ENCODE peak calls at places on chromosomes 11 and 22, in four cellular contexts. F, E, R and C are unnamed samples.

GRCh38 chr11:70734911-70735310 is 336.6 kb downstream of the CTTN start:
- DNase-seq in R (no peak), F (no peak), E (no peak), C (no peak)

GRCh38 chr11:25927391-25927790 is 404.5 kb upstream of the ANO3 start:
- DNase-seq in E (no peak), R (no peak), F (no peak), C (no peak)

GRCh38 chr22:48587236-48587865 is 1240.3 kb downstream of the BRD1 start:
- DNase-seq in R (no peak), E (no peak), F (no peak), C (no peak)

GRCh38 chr11:108221401-108221800 is 1.0 kb downstream of the NPAT start:
- DNase-seq in E (no peak), F (no peak), R (no peak), C (no peak)

GRCh38 chr11:91630916-91631673 is 593.5 kb upstream of the FAT3 start:
- DNase-seq in E (no peak), F (no peak), R (no peak), C (no peak)

GRCh38 chr11:63490551-63491239 is at the start of gene PLAAT5:
- DNase-seq in R (no peak), E (no peak), F (no peak), C (no peak)

GRCh38 chr11:37721485-37721884 is 1123.4 kb upstream of the RAG2 start:
- DNase-seq in E (no peak), R (no peak), F (no peak), C (no peak)

GRCh38 chr11:62392944-62393628 is 25.7 kb upstream of the SCGB1A1 start:
- DNase-seq in F (peak), E (peak), R (no peak), C (no peak)

GRCh38 chr11:74725701-74726100 is 5.5 kb downstream of the CHRDL2 start:
- DNase-seq in R (no peak), E (no peak), F (no peak), C (no peak)

GRCh38 chr22:44997060-44997459 is 12.7 kb downstream of the PHF21B start:
- DNase-seq in E (no peak), F (no peak), R (no peak), C (no peak)

GRCh38 chr11:88475991-88476418 is 138.5 kb upstream of the CTSC start:
- DNase-seq in F (no peak), R (no peak), E (no peak), C (no peak)

GRCh38 chr11:107591098-107591445 is at the start of gene ELMOD1:
- DNase-seq in R (no peak), F (peak), E (peak), C (peak)

GRCh38 chr11:131041331-131042040 is 125.2 kb upstream of the SNX19 start:
- DNase-seq in F (no peak), E (no peak), R (no peak), C (no peak)

GRCh38 chr11:31106963-31107576 is 262.5 kb downstream of the DCDC1 start:
- DNase-seq in R (no peak), F (peak), E (peak), C (peak)

GRCh38 chr11:58391879-58392278 is 14.8 kb downstream of the OR5B3 start:
- DNase-seq in E (no peak), R (no peak), F (no peak), C (no peak)

GRCh38 chr11:116826751-116827431 is 2.8 kb upstream of the APOC3 start:
- DNase-seq in R (no peak), E (peak), F (peak), C (no peak)

GRCh38 chr11:126840975-126841374 is 159.6 kb downstream of the KIRREL3 start:
- DNase-seq in R (no peak), E (no peak), F (no peak), C (no peak)

GRCh38 chr11:78050964-78051831 is 12.5 kb upstream of the THRSP start:
- DNase-seq in E (peak), F (peak), R (no peak), C (no peak)

GRCh38 chr22:29799217-29799680 is 32.1 kb downstream of the UQCR10 start:
- DNase-seq in R (no peak), E (peak), F (peak), C (no peak)

GRCh38 chr11:108508653-108509593 is 10.7 kb upstream of the POGLUT3 start:
- DNase-seq in F (no peak), R (no peak), E (no peak), C (no peak)

GRCh38 chr11:119584193-119585037 is 144.6 kb downstream of the NECTIN1 start:
- DNase-seq in E (no peak), F (peak), R (no peak), C (peak)

GRCh38 chr11:131504199-131504949 is 134.0 kb downstream of the NTM start:
- DNase-seq in R (no peak), F (no peak), E (no peak), C (no peak)

GRCh38 chr22:38347944-38348750 is 30.9 kb upstream of the CSNK1E start:
- DNase-seq in R (no peak), E (no peak), F (no peak), C (no peak)

GRCh38 chr11:95625164-95626017 is 164.2 kb downstream of the FAM76B start:
- DNase-seq in F (no peak), E (no peak), R (no peak), C (no peak)

DNA sequence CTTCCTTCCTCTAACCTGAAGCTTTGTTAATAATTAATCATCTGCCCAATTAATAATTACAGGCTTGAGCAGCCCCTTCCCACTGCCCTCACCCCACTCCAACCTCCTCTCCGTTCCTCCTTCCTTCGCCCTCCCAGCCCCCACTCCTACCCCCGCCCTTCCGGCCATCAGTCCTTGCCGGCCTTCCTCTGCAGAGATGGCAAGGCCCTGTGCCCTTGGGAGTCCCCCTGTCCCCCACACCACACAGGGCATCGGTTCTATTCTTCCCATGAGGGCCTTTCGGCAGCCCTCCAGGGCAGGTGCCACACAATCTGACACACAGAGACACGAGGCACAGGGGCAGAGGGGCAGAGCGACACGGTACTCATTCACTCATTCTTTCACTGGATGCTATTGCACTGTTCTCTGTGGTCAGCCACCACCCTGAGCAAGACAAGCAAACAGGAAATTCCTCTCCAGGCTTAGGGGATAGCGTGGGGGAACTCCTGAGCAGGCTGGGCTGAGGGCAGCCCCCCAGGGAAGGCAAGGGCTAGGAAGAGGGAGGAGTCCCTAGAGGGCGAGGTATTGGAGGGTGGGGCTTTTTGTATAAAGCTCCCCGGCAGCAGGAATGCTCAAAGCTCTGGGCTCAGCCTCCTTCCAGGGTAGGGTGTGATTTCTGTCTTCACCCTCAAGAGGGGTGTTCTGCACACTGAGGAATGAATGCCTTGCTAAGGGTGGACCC is 14.8 kb downstream of the MGAT3 start:
- DNase-seq in R (peak), E (no peak), F (no peak), C (no peak)
- TF ChIP-seq TARDBP in R (no peak), E (no peak), F (no peak), C (no peak)

GRCh38 chr11:11672764-11673163 is 51.0 kb upstream of the GALNT18 start:
- DNase-seq in F (no peak), R (no peak), E (no peak), C (no peak)
- TF ChIP-seq TARDBP in F (no peak), R (no peak), E (no peak), C (no peak)

DNA sequence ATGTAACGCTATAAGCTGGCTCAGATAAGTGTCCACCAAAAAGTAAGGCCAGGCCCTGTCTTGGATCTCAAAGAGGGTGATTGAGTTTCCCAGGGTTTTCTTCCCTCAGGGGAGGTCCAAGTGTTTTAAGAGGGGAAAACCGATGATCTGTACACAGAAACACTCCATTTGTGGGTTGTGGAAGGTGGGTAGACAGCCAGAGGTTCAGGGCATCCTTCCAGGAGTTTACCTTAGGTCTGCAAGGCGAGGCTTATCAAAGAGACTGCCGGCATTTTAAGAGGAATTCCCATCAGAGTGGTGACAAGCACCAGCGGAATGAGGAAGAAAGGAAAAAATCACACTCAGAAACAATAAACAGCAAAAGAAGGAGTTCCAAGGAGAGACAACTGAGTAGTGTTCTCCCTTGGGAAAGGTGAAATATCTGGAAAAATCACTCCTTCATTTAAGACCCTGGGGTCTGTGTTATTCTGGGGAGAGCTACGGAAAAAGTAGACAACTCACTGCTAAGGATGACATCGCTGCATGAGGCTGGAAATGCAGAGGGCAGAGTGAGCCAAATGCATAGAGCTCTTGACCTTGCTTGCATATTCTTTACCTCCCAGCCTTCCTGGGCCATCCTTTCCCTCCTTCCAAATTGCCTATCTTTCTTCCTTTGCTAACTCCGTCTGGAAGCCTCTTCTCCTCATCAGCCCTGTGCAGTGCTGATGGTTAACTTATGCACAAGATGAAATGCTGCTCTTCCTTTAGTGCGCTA is 22.1 kb upstream of the MMP7 start:
- DNase-seq in E (peak), R (no peak), F (no peak), C (no peak)
- TF ChIP-seq TARDBP in E (no peak), R (no peak), F (no peak), C (no peak)

GRCh38 chr11:1828542-1828941 is 6.2 kb upstream of the SYT8 start:
- DNase-seq in R (no peak), E (no peak), F (no peak), C (no peak)

GRCh38 chr11:1829039-1829820 is 5.6 kb upstream of the SYT8 start:
- DNase-seq in F (no peak), R (no peak), E (no peak), C (no peak)

GRCh38 chr11:1826552-1827094 is 8.2 kb upstream of the SYT8 start:
- DNase-seq in E (peak), R (no peak), F (peak), C (no peak)

GRCh38 chr11:1827095-1827797 is 7.5 kb upstream of the SYT8 start:
- DNase-seq in F (no peak), E (peak), R (no peak), C (no peak)

DNA sequence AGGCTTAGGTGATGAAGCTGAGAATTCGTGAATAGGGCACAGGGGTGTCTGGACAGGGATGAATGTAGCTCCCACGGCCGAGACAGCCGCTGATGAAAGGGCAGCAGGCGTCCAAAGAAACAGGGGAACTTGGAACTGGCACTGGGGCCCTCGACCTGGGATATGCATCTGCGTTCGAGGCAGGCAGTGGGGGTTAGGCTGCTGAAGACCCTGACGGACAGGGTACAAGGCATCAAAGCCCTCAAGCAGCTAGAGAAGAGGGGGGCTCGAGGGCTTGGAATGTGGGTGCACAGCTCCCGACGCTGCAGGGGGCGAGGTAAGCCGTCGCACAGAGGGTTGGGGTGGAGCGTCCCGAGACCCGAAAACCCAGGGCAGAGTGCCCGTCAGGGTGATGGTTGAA is 6.9 kb upstream of the SYT8 start:
- DNase-seq in R (no peak), E (no peak), F (no peak), C (no peak)
- TF ChIP-seq TARDBP in R (no peak), E (no peak), F (no peak), C (no peak)

GRCh38 chr11:86632499-86633269 is 39.7 kb downstream of the ME3 start:
- DNase-seq in F (no peak), R (peak), E (peak), C (peak)
- TF ChIP-seq TARDBP in F (no peak), R (no peak), E (no peak), C (no peak)

GRCh38 chr22:34992672-34993071 is 73.3 kb upstream of the ISX start:
- DNase-seq in R (no peak), E (no peak), F (no peak), C (no peak)
- TF ChIP-seq TARDBP in R (no peak), E (no peak), F (no peak), C (no peak)

GRCh38 chr22:25965331-25965730 is 203.9 kb upstream of the SEZ6L start:
- DNase-seq in E (no peak), R (no peak), F (no peak), C (no peak)
- TF ChIP-seq TARDBP in E (no peak), R (no peak), F (no peak), C (no peak)

GRCh38 chr11:296206-296975 is 2.9 kb downstream of the IFITM5 start:
- DNase-seq in E (no peak), R (no peak), F (no peak), C (no peak)
- TF ChIP-seq TARDBP in E (no peak), R (no peak), F (no peak), C (no peak)

GRCh38 chr11:13040969-13041561 is 31.9 kb downstream of the RASSF10 start:
- DNase-seq in E (no peak), R (no peak), F (no peak), C (no peak)
- TF ChIP-seq TARDBP in E (no peak), R (no peak), F (no peak), C (no peak)

DNA sequence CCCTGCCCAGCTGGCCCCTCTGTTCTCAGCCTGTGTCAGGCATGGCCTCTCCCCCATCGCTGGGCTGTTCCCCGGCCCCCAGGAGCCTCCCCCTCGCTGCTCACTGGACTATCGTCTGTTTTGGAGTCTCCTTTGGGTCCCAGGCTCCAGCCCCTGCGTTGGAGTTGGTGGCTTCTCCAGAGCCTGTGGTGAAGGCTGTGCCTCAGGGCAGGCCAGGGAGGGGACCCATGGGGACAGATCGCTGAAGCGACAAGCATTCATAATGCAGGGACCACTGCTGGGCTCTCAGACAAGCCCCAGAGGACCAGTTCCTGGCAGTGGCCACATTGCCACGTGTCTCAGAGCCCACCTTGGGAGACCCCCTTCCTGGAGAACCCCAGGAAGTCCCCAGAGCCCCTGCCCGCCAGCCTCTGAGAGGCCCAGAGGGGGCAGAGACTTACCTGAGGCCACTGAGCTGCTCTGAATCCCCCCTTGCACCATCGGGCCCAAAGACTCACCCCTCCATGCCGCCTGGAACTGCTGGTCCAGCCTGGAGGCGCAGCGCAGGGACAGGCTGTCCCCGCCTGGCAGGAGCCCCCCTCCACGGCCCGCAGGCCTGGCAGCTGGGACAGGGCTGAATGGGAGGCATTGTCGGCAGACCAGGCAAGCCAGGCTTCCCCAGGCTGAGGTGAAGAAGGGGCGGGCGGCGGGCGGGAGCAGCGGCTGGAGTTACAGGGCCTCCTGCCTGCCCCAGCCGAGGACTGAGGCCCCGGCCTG is at the start of gene CHADL:
- DNase-seq in F (no peak), E (peak), R (no peak), C (no peak)
- TF ChIP-seq TARDBP in F (no peak), E (no peak), R (no peak), C (no peak)